ENCODE peak calls at places on chromosomes 16 and 17, in eight cellular contexts. U, P, C, N, H, M, G and B are unnamed samples. For H3K4me1, the result is how much of the 10 kb centered on the place peaks cover.

GRCh38 chr16:51713502-51713901 is 562.4 kb upstream of the SALL1 start:
- DNase-seq in H (no peak), G (no peak), P (no peak), N (no peak), U (no peak), C (no peak), M (no peak), B (no peak)

GRCh38 chr17:48373130-48373844 is 56.7 kb downstream of the SKAP1 start:
- DNase-seq in P (no peak), C (no peak), N (no peak), H (no peak), G (no peak), U (no peak), M (no peak), B (no peak)

GRCh38 chr17:72104164-72104862 is 16.5 kb upstream of the SOX9 start:
- DNase-seq in H (no peak), G (no peak), U (no peak), C (peak), P (no peak), N (no peak), M (no peak), B (no peak)

GRCh38 chr17:40122466-40122943 is 734 bp downstream of the MSL1 start:
- DNase-seq in U (peak), N (no peak), G (peak), P (no peak), M (peak), H (peak), C (peak), B (peak)

GRCh38 chr16:27638833-27639587 is 89.1 kb downstream of the KATNIP start:
- DNase-seq in U (no peak), N (no peak), M (no peak), P (no peak), G (no peak), H (no peak), C (no peak), B (no peak)

GRCh38 chr17:16281351-16281750 is 64.3 kb downstream of the PIGL start:
- DNase-seq in C (peak), N (no peak), P (no peak), U (no peak), G (no peak), M (no peak), H (no peak), B (no peak)

GRCh38 chr16:26952411-26952810 is 114.3 kb upstream of the C16orf82 start:
- DNase-seq in H (no peak), U (no peak), N (no peak), P (no peak), G (no peak), M (no peak), C (no peak), B (no peak)

GRCh38 chr16:58732545-58733247 is 1.4 kb downstream of the GOT2 start:
- DNase-seq in H (no peak), G (no peak), N (no peak), C (peak), P (no peak), M (no peak), U (no peak), B (no peak)

GRCh38 chr16:86213427-86214205 is 296.7 kb upstream of the FOXF1 start:
- DNase-seq in G (no peak), N (no peak), U (no peak), M (no peak), P (no peak), H (no peak), C (no peak), B (no peak)

GRCh38 chr17:2782030-2782429 is 14.2 kb upstream of the RAP1GAP2 start:
- DNase-seq in N (no peak), H (no peak), M (no peak), U (no peak), P (no peak), G (no peak), C (peak), B (no peak)

GRCh38 chr16:51057102-51057793 is 93.8 kb downstream of the SALL1 start:
- DNase-seq in G (no peak), P (no peak), C (no peak), N (no peak), M (no peak), H (no peak), U (no peak), B (no peak)

GRCh38 chr16:84724619-84725307 is 25.0 kb downstream of the USP10 start:
- DNase-seq in H (no peak), C (no peak), U (no peak), P (no peak), N (no peak), M (no peak), G (no peak), B (no peak)

GRCh38 chr17:81902023-81902652 is at the start of gene NPB:
- DNase-seq in P (no peak), H (peak), M (peak), N (no peak), G (no peak), C (peak), U (no peak), B (no peak)

GRCh38 chr17:64920026-64920418 is 744 bp upstream of the LRRC37A3 start:
- DNase-seq in M (peak), G (peak), U (peak), P (no peak), H (no peak), N (no peak), C (peak), B (no peak)

GRCh38 chr17:67438669-67439068 is 61.6 kb downstream of the PITPNC1 start:
- DNase-seq in P (no peak), C (no peak), N (no peak), H (no peak), G (no peak), U (no peak), M (no peak), B (no peak)

GRCh38 chr16:1188781-1189189 is 35.9 kb downstream of the CACNA1H start:
- DNase-seq in G (no peak), P (peak), N (no peak), M (peak), C (peak), H (no peak), U (peak), B (no peak)

GRCh38 chr17:8557176-8557806 is 73.2 kb downstream of the MYH10 start:
- DNase-seq in U (no peak), M (no peak), C (peak), P (no peak), H (no peak), N (no peak), G (no peak), B (peak)

GRCh38 chr16:89736554-89736953 is 15.2 kb downstream of the ZNF276 start:
- DNase-seq in C (no peak), M (no peak), H (no peak), P (no peak), N (no peak), G (no peak), U (no peak), B (no peak)

GRCh38 chr17:56314026-56314425 is 160.8 kb downstream of the ANKFN1 start:
- DNase-seq in G (no peak), C (no peak), U (no peak), P (no peak), M (no peak), H (no peak), N (no peak), B (no peak)
- H3K4me1 ChIP-seq in G (under half), C (under half), U (under half), P (under half), M (under half), H (under half), N (under half), B (under half)

GRCh38 chr17:44778656-44779210 is 19.9 kb downstream of the ADAM11 start:
- DNase-seq in N (no peak), M (no peak), P (no peak), U (no peak), H (no peak), C (no peak), G (no peak), B (no peak)
- H3K4me3 ChIP-seq in N (no peak), M (peak), P (peak), U (no peak), H (peak), C (no peak), G (no peak), B (no peak)

GRCh38 chr17:43659823-43660222 is 1.9 kb downstream of the MEOX1 start:
- DNase-seq in H (no peak), C (no peak), N (no peak), G (no peak), M (no peak), P (no peak), U (no peak), B (no peak)
- H3K27ac ChIP-seq in H (peak), C (no peak), N (no peak), G (no peak), M (peak), P (no peak), U (peak), B (no peak)

DNA sequence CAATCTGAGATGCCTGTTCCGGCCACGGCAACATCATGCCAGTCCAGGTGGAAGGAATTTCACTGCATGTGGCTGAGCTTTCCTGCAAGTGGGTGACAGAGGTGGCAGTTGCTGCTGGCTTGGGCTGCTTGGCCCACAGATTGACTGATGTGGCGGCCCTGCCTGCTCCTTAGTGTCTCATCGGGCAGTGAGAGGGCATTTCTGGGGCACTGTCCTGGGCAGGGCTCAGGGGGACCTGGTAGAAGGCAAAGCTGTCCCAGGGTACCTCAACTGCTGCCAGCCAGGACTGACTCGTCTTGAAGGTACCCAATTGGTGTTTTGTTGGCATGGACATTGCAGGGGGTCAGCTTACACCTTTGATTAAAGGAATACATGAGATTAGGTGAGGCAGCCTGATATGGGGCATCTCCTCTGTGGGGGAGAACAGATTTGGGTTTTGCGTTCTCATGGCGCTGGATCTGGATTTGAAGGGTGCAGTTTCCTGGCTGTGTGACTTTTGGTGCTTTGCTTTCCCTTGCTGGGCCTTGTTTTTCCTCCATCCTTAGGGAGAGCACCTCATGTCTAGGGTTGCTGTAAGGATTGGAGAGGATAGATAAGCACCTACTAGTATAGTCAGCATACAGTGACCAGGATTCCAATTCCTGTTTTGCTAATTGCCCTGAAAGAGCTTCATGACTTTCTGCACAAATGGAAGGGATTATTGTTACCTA is 5.4 kb downstream of the CMIP start:
- DNase-seq in N (no peak), H (no peak), P (no peak), U (no peak), G (no peak), C (no peak), M (no peak), B (no peak)
- H3K4me1 ChIP-seq in N (under half), H (under half), P (under half), U (half or more), G (under half), C (under half), M (under half), B (under half)

GRCh38 chr17:83068641-83069570 is 10.5 kb upstream of the METRNL start:
- DNase-seq in N (no peak), U (peak), H (peak), C (no peak), P (no peak), G (no peak), M (no peak), B (no peak)
- H3K4me3 ChIP-seq in N (no peak), U (no peak), H (no peak), C (no peak), P (no peak), G (no peak), M (no peak), B (no peak)

GRCh38 chr17:63429766-63430165 is 16.3 kb downstream of the CYB561 start:
- DNase-seq in N (no peak), C (no peak), M (no peak), U (no peak), H (peak), G (no peak), P (no peak), B (no peak)

GRCh38 chr17:63430223-63430622 is 15.9 kb downstream of the CYB561 start:
- DNase-seq in N (no peak), C (no peak), U (no peak), P (no peak), G (no peak), H (peak), M (no peak), B (no peak)

GRCh38 chr17:63433746-63434591 is 12.1 kb downstream of the CYB561 start:
- DNase-seq in G (no peak), N (no peak), U (peak), H (peak), M (peak), C (peak), P (peak), B (peak)

GRCh38 chr17:63431618-63431938 is 14.5 kb downstream of the CYB561 start:
- DNase-seq in G (no peak), H (no peak), U (no peak), C (no peak), P (no peak), N (no peak), M (no peak), B (no peak)

GRCh38 chr17:63431939-63432804 is 13.9 kb downstream of the CYB561 start:
- DNase-seq in G (no peak), U (no peak), N (no peak), C (peak), H (no peak), M (no peak), P (no peak), B (no peak)
- H3K27ac ChIP-seq in G (peak), U (no peak), N (peak), C (peak), H (no peak), M (no peak), P (peak), B (no peak)